ENCODE peak calls at places on chromosomes 3 and 15, in nine cellular contexts. One of them, this sample, is unnamed. For H3K4me1, the result is how much of the 10 kb centered on the place peaks cover.

GRCh38 chr15:52427804-52428203 is 100.9 kb downstream of the MYO5A start:
- DNase-seq in stomach: no peak
- DNase-seq in upper lobe of left lung: no peak
- DNase-seq in breast epithelium: no peak
- DNase-seq in spleen: no peak
- DNase-seq in suprapubic skin: no peak
- DNase-seq in GM12878: no peak
- DNase-seq in sigmoid colon: no peak
- DNase-seq in K562: no peak
- DNase-seq in this sample: no peak

GRCh38 chr15:70627734-70628541 is 135.4 kb downstream of the UACA start:
- DNase-seq in stomach: no peak
- DNase-seq in upper lobe of left lung: no peak
- DNase-seq in breast epithelium: no peak
- DNase-seq in spleen: no peak
- DNase-seq in suprapubic skin: no peak
- DNase-seq in GM12878: no peak
- DNase-seq in sigmoid colon: no peak
- DNase-seq in K562: no peak
- DNase-seq in this sample: no peak

GRCh38 chr3:100893108-100893507 is 100.1 kb downstream of the ABI3BP start:
- DNase-seq in stomach: no peak
- DNase-seq in upper lobe of left lung: no peak
- DNase-seq in breast epithelium: no peak
- DNase-seq in spleen: no peak
- DNase-seq in suprapubic skin: no peak
- DNase-seq in GM12878: no peak
- DNase-seq in sigmoid colon: no peak
- DNase-seq in K562: no peak
- DNase-seq in this sample: no peak

GRCh38 chr15:57747206-57747605 is 40.7 kb downstream of the POLR2M start:
- DNase-seq in stomach: peak
- DNase-seq in upper lobe of left lung: no peak
- DNase-seq in breast epithelium: no peak
- DNase-seq in spleen: no peak
- DNase-seq in suprapubic skin: no peak
- DNase-seq in GM12878: no peak
- DNase-seq in sigmoid colon: peak
- DNase-seq in K562: no peak
- DNase-seq in this sample: no peak

GRCh38 chr3:154310840-154311239 is 13.4 kb downstream of the DHX36 start:
- DNase-seq in stomach: no peak
- DNase-seq in upper lobe of left lung: no peak
- DNase-seq in breast epithelium: no peak
- DNase-seq in spleen: no peak
- DNase-seq in suprapubic skin: no peak
- DNase-seq in GM12878: no peak
- DNase-seq in sigmoid colon: no peak
- DNase-seq in K562: no peak
- DNase-seq in this sample: no peak

GRCh38 chr15:96818861-96819260 is 488.4 kb downstream of the NR2F2 start:
- DNase-seq in stomach: no peak
- DNase-seq in upper lobe of left lung: no peak
- DNase-seq in breast epithelium: no peak
- DNase-seq in spleen: no peak
- DNase-seq in suprapubic skin: no peak
- DNase-seq in GM12878: no peak
- DNase-seq in sigmoid colon: no peak
- DNase-seq in K562: no peak
- DNase-seq in this sample: no peak

GRCh38 chr15:52257734-52258062 is 37.9 kb downstream of the MYO5C start:
- DNase-seq in stomach: no peak
- DNase-seq in upper lobe of left lung: no peak
- DNase-seq in breast epithelium: no peak
- DNase-seq in spleen: no peak
- DNase-seq in suprapubic skin: no peak
- DNase-seq in GM12878: no peak
- DNase-seq in sigmoid colon: no peak
- DNase-seq in K562: no peak
- DNase-seq in this sample: no peak

GRCh38 chr3:45943207-45943846 is at the start of gene CXCR6:
- DNase-seq in stomach: no peak
- DNase-seq in upper lobe of left lung: no peak
- DNase-seq in breast epithelium: no peak
- DNase-seq in spleen: no peak
- DNase-seq in suprapubic skin: no peak
- DNase-seq in GM12878: no peak
- DNase-seq in sigmoid colon: peak
- DNase-seq in K562: no peak
- DNase-seq in this sample: no peak

GRCh38 chr3:120425877-120426276 is 24.9 kb downstream of the FSTL1 start:
- DNase-seq in stomach: no peak
- DNase-seq in upper lobe of left lung: no peak
- DNase-seq in breast epithelium: no peak
- DNase-seq in spleen: no peak
- DNase-seq in suprapubic skin: peak
- DNase-seq in GM12878: no peak
- DNase-seq in sigmoid colon: peak
- DNase-seq in K562: no peak
- DNase-seq in this sample: no peak

GRCh38 chr3:174330303-174330702 is 528.8 kb upstream of the NAALADL2 start:
- DNase-seq in stomach: no peak
- DNase-seq in upper lobe of left lung: no peak
- DNase-seq in breast epithelium: no peak
- DNase-seq in spleen: no peak
- DNase-seq in suprapubic skin: no peak
- DNase-seq in GM12878: no peak
- DNase-seq in sigmoid colon: no peak
- DNase-seq in K562: no peak
- DNase-seq in this sample: no peak

DNA sequence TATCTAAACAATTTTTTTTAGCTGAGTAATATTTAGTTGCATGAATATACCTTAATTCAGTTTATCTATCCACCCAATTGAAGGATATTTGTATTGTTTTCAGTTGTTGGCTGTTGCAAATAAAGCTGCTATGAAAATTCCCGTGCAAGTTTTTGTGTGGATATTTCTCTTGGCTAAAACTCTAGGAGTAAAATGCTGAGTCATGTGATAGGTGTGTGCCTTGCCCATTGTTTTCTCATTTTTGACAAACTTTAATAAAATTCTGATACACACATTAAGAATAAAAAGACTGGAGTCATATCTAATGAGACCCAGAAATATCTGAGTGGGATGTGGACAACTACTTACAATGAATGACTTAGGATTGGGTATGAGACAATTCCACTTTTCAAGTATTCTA is 78.6 kb downstream of the MDFIC2 start:
- DNase-seq in stomach: no peak
- DNase-seq in upper lobe of left lung: no peak
- DNase-seq in breast epithelium: no peak
- DNase-seq in spleen: no peak
- DNase-seq in suprapubic skin: no peak
- DNase-seq in GM12878: no peak
- DNase-seq in sigmoid colon: no peak
- DNase-seq in K562: no peak
- DNase-seq in this sample: no peak
- TF ChIP-seq POLR2A in stomach: no peak
- TF ChIP-seq POLR2A in upper lobe of left lung: no peak
- TF ChIP-seq POLR2A in breast epithelium: no peak
- TF ChIP-seq POLR2A in spleen: no peak
- TF ChIP-seq POLR2A in suprapubic skin: no peak
- TF ChIP-seq POLR2A in GM12878: no peak
- TF ChIP-seq POLR2A in sigmoid colon: no peak
- TF ChIP-seq POLR2A in K562: no peak
- TF ChIP-seq POLR2A in this sample: no peak

GRCh38 chr3:175713263-175713662 is 854.1 kb downstream of the NAALADL2 start:
- DNase-seq in stomach: no peak
- DNase-seq in upper lobe of left lung: no peak
- DNase-seq in breast epithelium: no peak
- DNase-seq in spleen: no peak
- DNase-seq in suprapubic skin: no peak
- DNase-seq in GM12878: no peak
- DNase-seq in sigmoid colon: no peak
- DNase-seq in K562: no peak
- DNase-seq in this sample: no peak

DNA sequence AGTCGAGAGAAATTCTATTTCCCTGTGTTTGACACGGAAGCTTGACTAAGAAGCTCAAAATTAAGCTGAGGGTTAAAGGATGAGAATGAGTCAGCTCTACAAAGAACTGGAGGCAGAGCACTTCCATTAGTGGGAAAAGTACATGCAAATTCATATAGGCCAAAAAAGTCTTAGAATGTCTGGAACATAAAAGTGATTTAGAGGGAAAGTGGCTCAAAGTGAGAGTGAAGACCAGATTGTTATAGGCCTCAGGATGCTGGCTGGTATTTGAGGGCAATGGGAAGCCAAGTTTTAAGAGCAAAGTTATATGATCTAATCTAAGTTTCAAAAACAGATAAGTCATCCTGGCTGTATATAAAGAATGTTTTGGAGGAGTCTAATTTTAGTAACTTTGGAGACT is 857.3 kb downstream of the NAALADL2 start:
- DNase-seq in stomach: no peak
- DNase-seq in upper lobe of left lung: no peak
- DNase-seq in breast epithelium: no peak
- DNase-seq in spleen: no peak
- DNase-seq in suprapubic skin: no peak
- DNase-seq in GM12878: no peak
- DNase-seq in sigmoid colon: no peak
- DNase-seq in K562: no peak
- DNase-seq in this sample: no peak
- H3K4me1 ChIP-seq in stomach: under half
- H3K4me1 ChIP-seq in upper lobe of left lung: under half
- H3K4me1 ChIP-seq in breast epithelium: under half
- H3K4me1 ChIP-seq in spleen: under half
- H3K4me1 ChIP-seq in suprapubic skin: under half
- H3K4me1 ChIP-seq in GM12878: under half
- H3K4me1 ChIP-seq in sigmoid colon: under half
- H3K4me1 ChIP-seq in K562: under half
- H3K4me1 ChIP-seq in this sample: under half

GRCh38 chr15:35184646-35185045 is 99.6 kb upstream of the NANOGP8 start:
- DNase-seq in stomach: no peak
- DNase-seq in upper lobe of left lung: no peak
- DNase-seq in breast epithelium: no peak
- DNase-seq in spleen: no peak
- DNase-seq in suprapubic skin: no peak
- DNase-seq in GM12878: no peak
- DNase-seq in sigmoid colon: no peak
- DNase-seq in K562: no peak
- DNase-seq in this sample: no peak

GRCh38 chr15:35182841-35183479 is 97.9 kb upstream of the NANOGP8 start:
- DNase-seq in stomach: no peak
- DNase-seq in upper lobe of left lung: no peak
- DNase-seq in breast epithelium: no peak
- DNase-seq in spleen: no peak
- DNase-seq in suprapubic skin: no peak
- DNase-seq in GM12878: peak
- DNase-seq in sigmoid colon: no peak
- DNase-seq in K562: no peak
- DNase-seq in this sample: no peak

GRCh38 chr15:35186346-35186745 is 101.3 kb upstream of the NANOGP8 start:
- DNase-seq in stomach: no peak
- DNase-seq in upper lobe of left lung: no peak
- DNase-seq in breast epithelium: no peak
- DNase-seq in spleen: no peak
- DNase-seq in suprapubic skin: no peak
- DNase-seq in GM12878: no peak
- DNase-seq in sigmoid colon: no peak
- DNase-seq in K562: no peak
- DNase-seq in this sample: no peak

GRCh38 chr15:35179739-35180138 is 94.6 kb upstream of the NANOGP8 start:
- DNase-seq in stomach: no peak
- DNase-seq in upper lobe of left lung: no peak
- DNase-seq in breast epithelium: no peak
- DNase-seq in spleen: no peak
- DNase-seq in suprapubic skin: no peak
- DNase-seq in GM12878: no peak
- DNase-seq in sigmoid colon: no peak
- DNase-seq in K562: no peak
- DNase-seq in this sample: no peak

GRCh38 chr15:35181538-35181937 is 96.4 kb upstream of the NANOGP8 start:
- DNase-seq in stomach: no peak
- DNase-seq in upper lobe of left lung: no peak
- DNase-seq in breast epithelium: no peak
- DNase-seq in spleen: no peak
- DNase-seq in suprapubic skin: no peak
- DNase-seq in GM12878: peak
- DNase-seq in sigmoid colon: no peak
- DNase-seq in K562: no peak
- DNase-seq in this sample: no peak
- TF ChIP-seq POLR2AphosphoS5 in stomach: no peak
- TF ChIP-seq POLR2AphosphoS5 in upper lobe of left lung: no peak
- TF ChIP-seq POLR2AphosphoS5 in breast epithelium: no peak
- TF ChIP-seq POLR2AphosphoS5 in spleen: no peak
- TF ChIP-seq POLR2AphosphoS5 in suprapubic skin: no peak
- TF ChIP-seq POLR2AphosphoS5 in GM12878: no peak
- TF ChIP-seq POLR2AphosphoS5 in sigmoid colon: no peak
- TF ChIP-seq POLR2AphosphoS5 in K562: no peak
- TF ChIP-seq POLR2AphosphoS5 in this sample: no peak

GRCh38 chr3:72186485-72186864 is 401.5 kb upstream of the PROK2 start:
- DNase-seq in stomach: no peak
- DNase-seq in upper lobe of left lung: no peak
- DNase-seq in breast epithelium: no peak
- DNase-seq in spleen: no peak
- DNase-seq in suprapubic skin: no peak
- DNase-seq in GM12878: no peak
- DNase-seq in sigmoid colon: no peak
- DNase-seq in K562: no peak
- DNase-seq in this sample: no peak

GRCh38 chr3:72185549-72186484 is 400.9 kb upstream of the PROK2 start:
- DNase-seq in stomach: no peak
- DNase-seq in upper lobe of left lung: no peak
- DNase-seq in breast epithelium: no peak
- DNase-seq in spleen: no peak
- DNase-seq in suprapubic skin: no peak
- DNase-seq in GM12878: no peak
- DNase-seq in sigmoid colon: no peak
- DNase-seq in K562: peak
- DNase-seq in this sample: no peak

GRCh38 chr3:72189344-72189743 is 404.4 kb upstream of the PROK2 start:
- DNase-seq in stomach: no peak
- DNase-seq in upper lobe of left lung: no peak
- DNase-seq in breast epithelium: no peak
- DNase-seq in spleen: no peak
- DNase-seq in suprapubic skin: no peak
- DNase-seq in GM12878: no peak
- DNase-seq in sigmoid colon: no peak
- DNase-seq in K562: no peak
- DNase-seq in this sample: no peak

GRCh38 chr3:72190050-72190449 is 405.1 kb upstream of the PROK2 start:
- DNase-seq in stomach: no peak
- DNase-seq in upper lobe of left lung: no peak
- DNase-seq in breast epithelium: no peak
- DNase-seq in spleen: no peak
- DNase-seq in suprapubic skin: no peak
- DNase-seq in GM12878: no peak
- DNase-seq in sigmoid colon: no peak
- DNase-seq in K562: no peak
- DNase-seq in this sample: no peak

DNA sequence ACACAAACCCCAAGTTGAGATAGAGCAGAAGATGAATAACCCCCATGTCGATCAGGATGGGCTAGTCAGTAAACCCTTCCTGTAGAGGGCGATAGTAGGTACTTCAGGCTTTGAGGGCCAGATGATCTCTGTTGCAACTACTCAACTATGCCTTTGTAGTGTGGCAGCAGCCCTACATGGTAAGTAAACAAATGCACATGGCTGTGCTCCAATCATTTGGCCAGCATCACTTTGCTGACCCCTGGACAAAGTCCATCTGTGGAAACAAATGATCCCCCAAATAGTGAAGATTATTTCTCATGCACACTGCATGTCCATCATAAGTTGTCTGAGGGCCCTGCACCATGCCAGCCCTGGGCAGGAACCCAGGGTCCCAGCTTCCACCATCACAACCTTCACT is 402.2 kb upstream of the PROK2 start:
- DNase-seq in stomach: no peak
- DNase-seq in upper lobe of left lung: no peak
- DNase-seq in breast epithelium: no peak
- DNase-seq in spleen: no peak
- DNase-seq in suprapubic skin: no peak
- DNase-seq in GM12878: no peak
- DNase-seq in sigmoid colon: no peak
- DNase-seq in K562: peak
- DNase-seq in this sample: no peak
- TF ChIP-seq POLR2A in stomach: no peak
- TF ChIP-seq POLR2A in upper lobe of left lung: no peak
- TF ChIP-seq POLR2A in breast epithelium: no peak
- TF ChIP-seq POLR2A in spleen: no peak
- TF ChIP-seq POLR2A in suprapubic skin: no peak
- TF ChIP-seq POLR2A in GM12878: no peak
- TF ChIP-seq POLR2A in sigmoid colon: no peak
- TF ChIP-seq POLR2A in K562: no peak
- TF ChIP-seq POLR2A in this sample: no peak

This sample was measured in esophagus muscularis mucosa.